ENCODE peak calls at places on chromosomes 13 and 19, in four cellular contexts. B, S, T and Y are unnamed samples.

GRCh38 chr13:28493740-28494536 is 990 bp downstream of the FLT1 start:
- DNase-seq in B (no peak), S (no peak), T (no peak), Y (no peak)

GRCh38 chr19:50238043-50238442 is 34.6 kb downstream of the MYH14 start:
- DNase-seq in B (no peak), S (no peak), T (no peak), Y (no peak)

GRCh38 chr13:105937451-105937850 is 598.0 kb downstream of the EFNB2 start:
- DNase-seq in B (no peak), S (no peak), T (no peak), Y (no peak)

GRCh38 chr13:67299072-67299635 is 69.0 kb upstream of the PCDH9 start:
- DNase-seq in B (peak), S (no peak), T (no peak), Y (no peak)

GRCh38 chr13:50668882-50669281 is 174.6 kb downstream of the DLEU7 start:
- DNase-seq in B (no peak), S (no peak), T (no peak), Y (no peak)

GRCh38 chr19:1445185-1445931 is 4.6 kb upstream of the APC2 start:
- DNase-seq in B (peak), S (no peak), T (peak), Y (peak)

GRCh38 chr19:9941646-9942045 is 5.3 kb upstream of the OLFM2 start:
- DNase-seq in B (no peak), S (no peak), T (no peak), Y (no peak)

GRCh38 chr19:52922841-52923781 is at the start of gene ZNF888:
- DNase-seq in B (peak), S (peak), T (peak), Y (peak)

GRCh38 chr13:110576736-110577476 is 15.4 kb upstream of the RAB20 start:
- DNase-seq in B (no peak), S (no peak), T (no peak), Y (no peak)

GRCh38 chr13:33639158-33639557 is 178.8 kb upstream of the RFC3 start:
- DNase-seq in B (peak), S (no peak), T (no peak), Y (peak)

GRCh38 chr13:22451345-22451744 is 729.4 kb upstream of the SGCG start:
- DNase-seq in B (no peak), S (peak), T (peak), Y (no peak)

GRCh38 chr19:679418-680286 is 3.5 kb downstream of the FSTL3 start:
- DNase-seq in B (no peak), S (peak), T (peak), Y (peak)

GRCh38 chr13:25738342-25738771 is 313.5 kb downstream of the SHISA2 start:
- DNase-seq in B (no peak), S (peak), T (no peak), Y (no peak)

GRCh38 chr13:26950968-26951367 is 190.4 kb upstream of the GPR12 start:
- DNase-seq in B (no peak), S (no peak), T (no peak), Y (peak)

GRCh38 chr13:99982021-99982740 is 597 bp downstream of the ZIC2 start:
- DNase-seq in B (no peak), S (no peak), T (no peak), Y (no peak)

GRCh38 chr13:34805347-34805746 is 136.7 kb upstream of the NBEA start:
- DNase-seq in B (no peak), S (no peak), T (no peak), Y (no peak)

GRCh38 chr13:50866817-50867640 is 23.5 kb upstream of the DLEU7 start:
- DNase-seq in B (no peak), S (peak), T (no peak), Y (no peak)